ENCODE peak calls at places on chromosomes 11 and 22, in eight cellular contexts. One of them, this sample, is unnamed.

GRCh38 chr11:7072401-7073028 is 16.3 kb upstream of the RBMXL2 start:
- DNase-seq in thoracic aorta: no peak
- DNase-seq in nucleus accumbens: no peak
- DNase-seq in GF-D8: no peak
- DNase-seq in stromal cell of bone marrow: no peak
- DNase-seq in stimulated activated CD8-positive, alpha-beta memory T cell treated with anti-CD3 and anti-CD28 coated beads, Interleukin-15, amount 100 ng/mL, for 4 hours: no peak
- DNase-seq in endothelial cell: no peak
- DNase-seq in foreskin fibroblast: no peak
- DNase-seq in this sample: no peak

GRCh38 chr11:110447897-110448522 is 18.3 kb downstream of the FDX1 start:
- DNase-seq in thoracic aorta: no peak
- DNase-seq in nucleus accumbens: no peak
- DNase-seq in GF-D8: no peak
- DNase-seq in stromal cell of bone marrow: no peak
- DNase-seq in stimulated activated CD8-positive, alpha-beta memory T cell treated with anti-CD3 and anti-CD28 coated beads, Interleukin-15, amount 100 ng/mL, for 4 hours: no peak
- DNase-seq in endothelial cell: no peak
- DNase-seq in foreskin fibroblast: no peak
- DNase-seq in this sample: no peak

GRCh38 chr11:70951139-70951804 is 301.1 kb downstream of the SHANK2 start:
- DNase-seq in thoracic aorta: no peak
- DNase-seq in nucleus accumbens: no peak
- DNase-seq in GF-D8: no peak
- DNase-seq in stromal cell of bone marrow: no peak
- DNase-seq in stimulated activated CD8-positive, alpha-beta memory T cell treated with anti-CD3 and anti-CD28 coated beads, Interleukin-15, amount 100 ng/mL, for 4 hours: no peak
- DNase-seq in endothelial cell: no peak
- DNase-seq in foreskin fibroblast: no peak
- DNase-seq in this sample: no peak

GRCh38 chr22:25365491-25366261 is 146.2 kb downstream of the CRYBB2 start:
- DNase-seq in thoracic aorta: no peak
- DNase-seq in nucleus accumbens: no peak
- DNase-seq in GF-D8: no peak
- DNase-seq in stromal cell of bone marrow: no peak
- DNase-seq in stimulated activated CD8-positive, alpha-beta memory T cell treated with anti-CD3 and anti-CD28 coated beads, Interleukin-15, amount 100 ng/mL, for 4 hours: no peak
- DNase-seq in endothelial cell: peak
- DNase-seq in foreskin fibroblast: no peak
- DNase-seq in this sample: no peak

GRCh38 chr11:86101493-86101892 is 32.6 kb upstream of the PICALM start:
- DNase-seq in thoracic aorta: no peak
- DNase-seq in nucleus accumbens: no peak
- DNase-seq in GF-D8: no peak
- DNase-seq in stromal cell of bone marrow: no peak
- DNase-seq in stimulated activated CD8-positive, alpha-beta memory T cell treated with anti-CD3 and anti-CD28 coated beads, Interleukin-15, amount 100 ng/mL, for 4 hours: no peak
- DNase-seq in endothelial cell: no peak
- DNase-seq in foreskin fibroblast: peak
- DNase-seq in this sample: no peak

GRCh38 chr11:96614101-96614500 is 224.3 kb downstream of the JRKL start:
- DNase-seq in thoracic aorta: no peak
- DNase-seq in nucleus accumbens: no peak
- DNase-seq in GF-D8: no peak
- DNase-seq in stromal cell of bone marrow: no peak
- DNase-seq in stimulated activated CD8-positive, alpha-beta memory T cell treated with anti-CD3 and anti-CD28 coated beads, Interleukin-15, amount 100 ng/mL, for 4 hours: no peak
- DNase-seq in endothelial cell: no peak
- DNase-seq in foreskin fibroblast: no peak
- DNase-seq in this sample: no peak

GRCh38 chr11:120709808-120710207 is 198.3 kb downstream of the GRIK4 start:
- DNase-seq in thoracic aorta: no peak
- DNase-seq in nucleus accumbens: no peak
- DNase-seq in GF-D8: no peak
- DNase-seq in stromal cell of bone marrow: no peak
- DNase-seq in stimulated activated CD8-positive, alpha-beta memory T cell treated with anti-CD3 and anti-CD28 coated beads, Interleukin-15, amount 100 ng/mL, for 4 hours: no peak
- DNase-seq in endothelial cell: no peak
- DNase-seq in foreskin fibroblast: no peak
- DNase-seq in this sample: no peak

GRCh38 chr11:114605370-114605769 is 9.8 kb upstream of the NXPE4 start:
- DNase-seq in thoracic aorta: no peak
- DNase-seq in nucleus accumbens: no peak
- DNase-seq in GF-D8: no peak
- DNase-seq in stromal cell of bone marrow: no peak
- DNase-seq in stimulated activated CD8-positive, alpha-beta memory T cell treated with anti-CD3 and anti-CD28 coated beads, Interleukin-15, amount 100 ng/mL, for 4 hours: no peak
- DNase-seq in endothelial cell: no peak
- DNase-seq in foreskin fibroblast: no peak
- DNase-seq in this sample: no peak

GRCh38 chr11:116885951-116886629 is 48.7 kb upstream of the APOA1 start:
- DNase-seq in thoracic aorta: no peak
- DNase-seq in nucleus accumbens: no peak
- DNase-seq in GF-D8: no peak
- DNase-seq in stromal cell of bone marrow: peak
- DNase-seq in stimulated activated CD8-positive, alpha-beta memory T cell treated with anti-CD3 and anti-CD28 coated beads, Interleukin-15, amount 100 ng/mL, for 4 hours: no peak
- DNase-seq in endothelial cell: no peak
- DNase-seq in foreskin fibroblast: peak
- DNase-seq in this sample: peak

GRCh38 chr22:24128631-24129601 is 52.4 kb upstream of the SUSD2 start:
- DNase-seq in thoracic aorta: no peak
- DNase-seq in nucleus accumbens: no peak
- DNase-seq in GF-D8: no peak
- DNase-seq in stromal cell of bone marrow: no peak
- DNase-seq in stimulated activated CD8-positive, alpha-beta memory T cell treated with anti-CD3 and anti-CD28 coated beads, Interleukin-15, amount 100 ng/mL, for 4 hours: no peak
- DNase-seq in endothelial cell: no peak
- DNase-seq in foreskin fibroblast: no peak
- DNase-seq in this sample: no peak